ENCODE peak calls at places on chromosomes 13 and 19, in nine cellular contexts. One of them, this sample, is unnamed.

GRCh38 chr13:77034883-77035282 is 7.9 kb upstream of the FBXL3 start:
- DNase-seq in GF-D8: no peak
- DNase-seq in activated gamma-delta T cell treated with Interleukin-2 at 50 U/mL for 16 hours: no peak
- DNase-seq in EL: peak
- DNase-seq in T-helper 1 cell: no peak
- DNase-seq in gastrocnemius medialis: no peak
- DNase-seq in NCI-H345: no peak
- DNase-seq in stimulated activated CD8-positive, alpha-beta memory T cell treated with anti-CD3 and anti-CD28 coated beads, Interleukin-7, amount 100 ng/mL, for 1 hour: no peak
- DNase-seq in HS-27A: no peak
- DNase-seq in this sample: peak

GRCh38 chr13:22253107-22253506 is 582.2 kb downstream of the FGF9 start:
- DNase-seq in HS-27A: no peak
- DNase-seq in activated gamma-delta T cell treated with Interleukin-2 at 50 U/mL for 16 hours: no peak
- DNase-seq in NCI-H345: no peak
- DNase-seq in T-helper 1 cell: no peak
- DNase-seq in gastrocnemius medialis: no peak
- DNase-seq in stimulated activated CD8-positive, alpha-beta memory T cell treated with anti-CD3 and anti-CD28 coated beads, Interleukin-7, amount 100 ng/mL, for 1 hour: no peak
- DNase-seq in GF-D8: no peak
- DNase-seq in EL: no peak
- DNase-seq in this sample: no peak

GRCh38 chr19:14480695-14481069 is 5.5 kb upstream of the PTGER1 start:
- DNase-seq in GF-D8: no peak
- DNase-seq in T-helper 1 cell: no peak
- DNase-seq in HS-27A: no peak
- DNase-seq in activated gamma-delta T cell treated with Interleukin-2 at 50 U/mL for 16 hours: no peak
- DNase-seq in stimulated activated CD8-positive, alpha-beta memory T cell treated with anti-CD3 and anti-CD28 coated beads, Interleukin-7, amount 100 ng/mL, for 1 hour: no peak
- DNase-seq in gastrocnemius medialis: no peak
- DNase-seq in NCI-H345: no peak
- DNase-seq in EL: peak
- DNase-seq in this sample: peak

GRCh38 chr19:33064778-33065550 is at the start of gene RHPN2:
- DNase-seq in activated gamma-delta T cell treated with Interleukin-2 at 50 U/mL for 16 hours: no peak
- DNase-seq in EL: peak
- DNase-seq in GF-D8: no peak
- DNase-seq in HS-27A: no peak
- DNase-seq in stimulated activated CD8-positive, alpha-beta memory T cell treated with anti-CD3 and anti-CD28 coated beads, Interleukin-7, amount 100 ng/mL, for 1 hour: peak
- DNase-seq in T-helper 1 cell: peak
- DNase-seq in gastrocnemius medialis: no peak
- DNase-seq in NCI-H345: peak
- DNase-seq in this sample: peak

GRCh38 chr19:3589439-3589838 is 4.2 kb downstream of the GIPC3 start:
- DNase-seq in HS-27A: no peak
- DNase-seq in NCI-H345: no peak
- DNase-seq in EL: no peak
- DNase-seq in T-helper 1 cell: no peak
- DNase-seq in GF-D8: no peak
- DNase-seq in gastrocnemius medialis: no peak
- DNase-seq in stimulated activated CD8-positive, alpha-beta memory T cell treated with anti-CD3 and anti-CD28 coated beads, Interleukin-7, amount 100 ng/mL, for 1 hour: no peak
- DNase-seq in activated gamma-delta T cell treated with Interleukin-2 at 50 U/mL for 16 hours: no peak
- DNase-seq in this sample: no peak

GRCh38 chr19:53552001-53552721 is 14.2 kb downstream of the ZNF331 start:
- DNase-seq in gastrocnemius medialis: no peak
- DNase-seq in NCI-H345: no peak
- DNase-seq in HS-27A: no peak
- DNase-seq in activated gamma-delta T cell treated with Interleukin-2 at 50 U/mL for 16 hours: no peak
- DNase-seq in T-helper 1 cell: no peak
- DNase-seq in stimulated activated CD8-positive, alpha-beta memory T cell treated with anti-CD3 and anti-CD28 coated beads, Interleukin-7, amount 100 ng/mL, for 1 hour: no peak
- DNase-seq in GF-D8: no peak
- DNase-seq in EL: no peak
- DNase-seq in this sample: no peak

GRCh38 chr13:28355822-28356371 is 139.0 kb downstream of the FLT1 start:
- DNase-seq in T-helper 1 cell: no peak
- DNase-seq in stimulated activated CD8-positive, alpha-beta memory T cell treated with anti-CD3 and anti-CD28 coated beads, Interleukin-7, amount 100 ng/mL, for 1 hour: no peak
- DNase-seq in EL: peak
- DNase-seq in HS-27A: no peak
- DNase-seq in activated gamma-delta T cell treated with Interleukin-2 at 50 U/mL for 16 hours: no peak
- DNase-seq in gastrocnemius medialis: no peak
- DNase-seq in NCI-H345: no peak
- DNase-seq in GF-D8: peak
- DNase-seq in this sample: peak

GRCh38 chr19:54739587-54740497 is 1.5 kb downstream of the KIR2DL3 start:
- DNase-seq in gastrocnemius medialis: no peak
- DNase-seq in GF-D8: no peak
- DNase-seq in stimulated activated CD8-positive, alpha-beta memory T cell treated with anti-CD3 and anti-CD28 coated beads, Interleukin-7, amount 100 ng/mL, for 1 hour: no peak
- DNase-seq in activated gamma-delta T cell treated with Interleukin-2 at 50 U/mL for 16 hours: no peak
- DNase-seq in HS-27A: no peak
- DNase-seq in T-helper 1 cell: no peak
- DNase-seq in NCI-H345: no peak
- DNase-seq in EL: no peak
- DNase-seq in this sample: no peak

GRCh38 chr19:39310558-39311311 is 9.9 kb downstream of the LRFN1 start:
- DNase-seq in T-helper 1 cell: no peak
- DNase-seq in activated gamma-delta T cell treated with Interleukin-2 at 50 U/mL for 16 hours: no peak
- DNase-seq in NCI-H345: no peak
- DNase-seq in stimulated activated CD8-positive, alpha-beta memory T cell treated with anti-CD3 and anti-CD28 coated beads, Interleukin-7, amount 100 ng/mL, for 1 hour: no peak
- DNase-seq in gastrocnemius medialis: no peak
- DNase-seq in HS-27A: no peak
- DNase-seq in EL: no peak
- DNase-seq in GF-D8: no peak
- DNase-seq in this sample: peak

GRCh38 chr13:89965252-89965651 is 1382.2 kb upstream of the MIR17HG start:
- DNase-seq in gastrocnemius medialis: no peak
- DNase-seq in GF-D8: no peak
- DNase-seq in T-helper 1 cell: no peak
- DNase-seq in HS-27A: no peak
- DNase-seq in EL: no peak
- DNase-seq in stimulated activated CD8-positive, alpha-beta memory T cell treated with anti-CD3 and anti-CD28 coated beads, Interleukin-7, amount 100 ng/mL, for 1 hour: no peak
- DNase-seq in activated gamma-delta T cell treated with Interleukin-2 at 50 U/mL for 16 hours: no peak
- DNase-seq in NCI-H345: no peak
- DNase-seq in this sample: no peak

GRCh38 chr19:1001538-1002166 is 1.4 kb downstream of the GRIN3B start:
- DNase-seq in T-helper 1 cell: peak
- DNase-seq in activated gamma-delta T cell treated with Interleukin-2 at 50 U/mL for 16 hours: peak
- DNase-seq in HS-27A: no peak
- DNase-seq in stimulated activated CD8-positive, alpha-beta memory T cell treated with anti-CD3 and anti-CD28 coated beads, Interleukin-7, amount 100 ng/mL, for 1 hour: peak
- DNase-seq in NCI-H345: peak
- DNase-seq in gastrocnemius medialis: no peak
- DNase-seq in GF-D8: no peak
- DNase-seq in EL: peak
- DNase-seq in this sample: peak

GRCh38 chr19:11446652-11447301 is 11.3 kb downstream of the PRKCSH start:
- DNase-seq in EL: peak
- DNase-seq in NCI-H345: no peak
- DNase-seq in activated gamma-delta T cell treated with Interleukin-2 at 50 U/mL for 16 hours: peak
- DNase-seq in stimulated activated CD8-positive, alpha-beta memory T cell treated with anti-CD3 and anti-CD28 coated beads, Interleukin-7, amount 100 ng/mL, for 1 hour: peak
- DNase-seq in gastrocnemius medialis: no peak
- DNase-seq in GF-D8: no peak
- DNase-seq in HS-27A: no peak
- DNase-seq in T-helper 1 cell: peak
- DNase-seq in this sample: peak

GRCh38 chr19:10226376-10227214 is 4.5 kb downstream of the S1PR2 start:
- DNase-seq in EL: peak
- DNase-seq in GF-D8: no peak
- DNase-seq in NCI-H345: no peak
- DNase-seq in stimulated activated CD8-positive, alpha-beta memory T cell treated with anti-CD3 and anti-CD28 coated beads, Interleukin-7, amount 100 ng/mL, for 1 hour: no peak
- DNase-seq in activated gamma-delta T cell treated with Interleukin-2 at 50 U/mL for 16 hours: no peak
- DNase-seq in HS-27A: no peak
- DNase-seq in gastrocnemius medialis: peak
- DNase-seq in T-helper 1 cell: no peak
- DNase-seq in this sample: peak

GRCh38 chr13:33213024-33213795 is 72.3 kb downstream of the STARD13 start:
- DNase-seq in gastrocnemius medialis: no peak
- DNase-seq in EL: no peak
- DNase-seq in T-helper 1 cell: no peak
- DNase-seq in activated gamma-delta T cell treated with Interleukin-2 at 50 U/mL for 16 hours: no peak
- DNase-seq in stimulated activated CD8-positive, alpha-beta memory T cell treated with anti-CD3 and anti-CD28 coated beads, Interleukin-7, amount 100 ng/mL, for 1 hour: no peak
- DNase-seq in GF-D8: no peak
- DNase-seq in HS-27A: no peak
- DNase-seq in NCI-H345: peak
- DNase-seq in this sample: no peak

GRCh38 chr13:43261018-43261417 is 237.6 kb downstream of the DNAJC15 start:
- DNase-seq in activated gamma-delta T cell treated with Interleukin-2 at 50 U/mL for 16 hours: no peak
- DNase-seq in NCI-H345: no peak
- DNase-seq in T-helper 1 cell: no peak
- DNase-seq in stimulated activated CD8-positive, alpha-beta memory T cell treated with anti-CD3 and anti-CD28 coated beads, Interleukin-7, amount 100 ng/mL, for 1 hour: no peak
- DNase-seq in EL: peak
- DNase-seq in gastrocnemius medialis: no peak
- DNase-seq in HS-27A: no peak
- DNase-seq in GF-D8: no peak
- DNase-seq in this sample: peak

GRCh38 chr19:40641306-40641705 is 40.1 kb downstream of the LTBP4 start:
- DNase-seq in gastrocnemius medialis: no peak
- DNase-seq in activated gamma-delta T cell treated with Interleukin-2 at 50 U/mL for 16 hours: no peak
- DNase-seq in T-helper 1 cell: no peak
- DNase-seq in NCI-H345: no peak
- DNase-seq in stimulated activated CD8-positive, alpha-beta memory T cell treated with anti-CD3 and anti-CD28 coated beads, Interleukin-7, amount 100 ng/mL, for 1 hour: no peak
- DNase-seq in EL: no peak
- DNase-seq in HS-27A: no peak
- DNase-seq in GF-D8: no peak
- DNase-seq in this sample: no peak

GRCh38 chr13:113455384-113455783 is 2.1 kb upstream of the ADPRHL1 start:
- DNase-seq in gastrocnemius medialis: no peak
- DNase-seq in stimulated activated CD8-positive, alpha-beta memory T cell treated with anti-CD3 and anti-CD28 coated beads, Interleukin-7, amount 100 ng/mL, for 1 hour: no peak
- DNase-seq in EL: no peak
- DNase-seq in HS-27A: no peak
- DNase-seq in activated gamma-delta T cell treated with Interleukin-2 at 50 U/mL for 16 hours: no peak
- DNase-seq in GF-D8: no peak
- DNase-seq in T-helper 1 cell: no peak
- DNase-seq in NCI-H345: no peak
- DNase-seq in this sample: no peak

GRCh38 chr19:42985588-42985987 is 40.7 kb downstream of the PSG11 start:
- DNase-seq in T-helper 1 cell: no peak
- DNase-seq in stimulated activated CD8-positive, alpha-beta memory T cell treated with anti-CD3 and anti-CD28 coated beads, Interleukin-7, amount 100 ng/mL, for 1 hour: no peak
- DNase-seq in HS-27A: no peak
- DNase-seq in NCI-H345: no peak
- DNase-seq in activated gamma-delta T cell treated with Interleukin-2 at 50 U/mL for 16 hours: no peak
- DNase-seq in GF-D8: no peak
- DNase-seq in EL: no peak
- DNase-seq in gastrocnemius medialis: no peak
- DNase-seq in this sample: no peak

This sample was measured in ELR.